ENCODE peak calls at places on chromosomes 1 and 21, in six cellular contexts. One of them, this sample, is unnamed.
A peak's percentile ranks its signal among the peaks of the same experiment; 100 is the strongest.

GRCh38 chr21:29233611-29234540 is 64.8 kb upstream of the BACH1 start:
- DNase-seq in A549: no peak
- DNase-seq in endodermal cell: no peak
- DNase-seq in left ventricle myocardium inferior: no peak
- DNase-seq in mesendoderm: peak; percentile 47
- DNase-seq in cardiac muscle cell: no peak
- DNase-seq in this sample: no peak

GRCh38 chr1:9426291-9426711 is 113.0 kb upstream of the SLC25A33 start:
- DNase-seq in left ventricle myocardium inferior: no peak
- DNase-seq in mesendoderm: no peak
- DNase-seq in A549: no peak
- DNase-seq in cardiac muscle cell: no peak
- DNase-seq in endodermal cell: no peak
- DNase-seq in this sample: peak; percentile 86

GRCh38 chr1:106876384-106876783 is 180.1 kb upstream of the PRMT6 start:
- DNase-seq in left ventricle myocardium inferior: no peak
- DNase-seq in mesendoderm: no peak
- DNase-seq in A549: no peak
- DNase-seq in cardiac muscle cell: peak; percentile 20
- DNase-seq in endodermal cell: no peak
- DNase-seq in this sample: no peak

GRCh38 chr1:228650141-228650540 is 85.1 kb upstream of the RHOU start:
- DNase-seq in mesendoderm: peak; percentile 77
- DNase-seq in left ventricle myocardium inferior: no peak
- DNase-seq in A549: no peak
- DNase-seq in cardiac muscle cell: peak; percentile 30
- DNase-seq in endodermal cell: peak; percentile 90
- DNase-seq in this sample: no peak

GRCh38 chr1:6586404-6586816 is 6.6 kb downstream of the ZBTB48 start:
- DNase-seq in A549: no peak
- DNase-seq in mesendoderm: no peak
- DNase-seq in left ventricle myocardium inferior: no peak
- DNase-seq in endodermal cell: no peak
- DNase-seq in cardiac muscle cell: no peak
- DNase-seq in this sample: no peak

GRCh38 chr1:59186656-59187055 is 110.2 kb upstream of the FGGY start:
- DNase-seq in mesendoderm: peak; percentile 85
- DNase-seq in left ventricle myocardium inferior: no peak
- DNase-seq in A549: no peak
- DNase-seq in endodermal cell: peak; percentile 49
- DNase-seq in cardiac muscle cell: no peak
- DNase-seq in this sample: no peak

GRCh38 chr1:23369335-23370013 is at the start of gene ZNF436:
- DNase-seq in cardiac muscle cell: peak; percentile 96
- DNase-seq in left ventricle myocardium inferior: peak; percentile 90
- DNase-seq in endodermal cell: no peak
- DNase-seq in mesendoderm: peak; percentile 65
- DNase-seq in A549: peak; percentile 25
- DNase-seq in this sample: peak; percentile 34

GRCh38 chr21:32212116-32212515 is 66.7 kb downstream of the MIS18A start:
- DNase-seq in endodermal cell: no peak
- DNase-seq in cardiac muscle cell: no peak
- DNase-seq in mesendoderm: no peak
- DNase-seq in A549: no peak
- DNase-seq in left ventricle myocardium inferior: no peak
- DNase-seq in this sample: no peak

GRCh38 chr1:234943801-234944402 is 184.7 kb downstream of the TOMM20 start:
- DNase-seq in A549: no peak
- DNase-seq in left ventricle myocardium inferior: no peak
- DNase-seq in cardiac muscle cell: no peak
- DNase-seq in endodermal cell: no peak
- DNase-seq in mesendoderm: no peak
- DNase-seq in this sample: no peak

GRCh38 chr1:159924025-159924790 is 1.1 kb downstream of the TAGLN2 start:
- DNase-seq in endodermal cell: peak; percentile 92
- DNase-seq in cardiac muscle cell: no peak
- DNase-seq in left ventricle myocardium inferior: peak; percentile 90
- DNase-seq in mesendoderm: peak; percentile 92
- DNase-seq in A549: peak; percentile 92
- DNase-seq in this sample: peak; percentile 70

GRCh38 chr21:32520885-32521735 is 64.2 kb downstream of the TCP10L start:
- DNase-seq in left ventricle myocardium inferior: peak; percentile 94
- DNase-seq in endodermal cell: no peak
- DNase-seq in A549: peak; percentile 28
- DNase-seq in cardiac muscle cell: no peak
- DNase-seq in mesendoderm: no peak
- DNase-seq in this sample: no peak

GRCh38 chr1:151036356-151036755 is at the start of gene BNIPL:
- DNase-seq in cardiac muscle cell: no peak
- DNase-seq in left ventricle myocardium inferior: no peak
- DNase-seq in mesendoderm: peak; percentile 29
- DNase-seq in endodermal cell: no peak
- DNase-seq in A549: no peak
- DNase-seq in this sample: no peak

GRCh38 chr1:145729196-145729595 is 9.9 kb downstream of the CD160 start:
- DNase-seq in A549: no peak
- DNase-seq in mesendoderm: no peak
- DNase-seq in endodermal cell: no peak
- DNase-seq in left ventricle myocardium inferior: no peak
- DNase-seq in cardiac muscle cell: no peak
- DNase-seq in this sample: no peak

GRCh38 chr1:109730666-109731065 is 10.2 kb downstream of the GSTM3 start:
- DNase-seq in endodermal cell: no peak
- DNase-seq in left ventricle myocardium inferior: no peak
- DNase-seq in A549: no peak
- DNase-seq in mesendoderm: no peak
- DNase-seq in cardiac muscle cell: no peak
- DNase-seq in this sample: no peak

GRCh38 chr1:226639631-226640061 is 91.1 kb downstream of the STUM start:
- DNase-seq in left ventricle myocardium inferior: no peak
- DNase-seq in cardiac muscle cell: no peak
- DNase-seq in A549: no peak
- DNase-seq in mesendoderm: no peak
- DNase-seq in endodermal cell: no peak
- DNase-seq in this sample: no peak

GRCh38 chr1:168504064-168504837 is 39.5 kb downstream of the XCL2 start:
- DNase-seq in endodermal cell: no peak
- DNase-seq in cardiac muscle cell: no peak
- DNase-seq in mesendoderm: no peak
- DNase-seq in left ventricle myocardium inferior: no peak
- DNase-seq in A549: peak; percentile 42
- DNase-seq in this sample: peak; percentile 48

GRCh38 chr1:9466780-9467755 is 72.2 kb upstream of the SLC25A33 start:
- DNase-seq in mesendoderm: no peak
- DNase-seq in A549: peak; percentile 17
- DNase-seq in cardiac muscle cell: no peak
- DNase-seq in endodermal cell: no peak
- DNase-seq in left ventricle myocardium inferior: peak; percentile 26
- DNase-seq in this sample: no peak

GRCh38 chr1:47686731-47687617 is 249.1 kb downstream of the FOXD2 start:
- DNase-seq in mesendoderm: peak; percentile 90
- DNase-seq in left ventricle myocardium inferior: no peak
- DNase-seq in A549: no peak
- DNase-seq in cardiac muscle cell: peak; percentile 50
- DNase-seq in endodermal cell: peak; percentile 74
- DNase-seq in this sample: no peak

GRCh38 chr1:47689894-47690293 is 252.1 kb downstream of the FOXD2 start:
- DNase-seq in cardiac muscle cell: no peak
- DNase-seq in A549: no peak
- DNase-seq in mesendoderm: no peak
- DNase-seq in left ventricle myocardium inferior: no peak
- DNase-seq in endodermal cell: peak; percentile 41
- DNase-seq in this sample: no peak

GRCh38 chr1:47688631-47689296 is 250.9 kb downstream of the FOXD2 start:
- DNase-seq in mesendoderm: no peak
- DNase-seq in endodermal cell: peak; percentile 45
- DNase-seq in A549: no peak
- DNase-seq in cardiac muscle cell: no peak
- DNase-seq in left ventricle myocardium inferior: no peak
- DNase-seq in this sample: no peak

GRCh38 chr1:47687618-47687940 is 249.7 kb downstream of the FOXD2 start:
- DNase-seq in mesendoderm: peak; percentile 57
- DNase-seq in A549: no peak
- DNase-seq in left ventricle myocardium inferior: no peak
- DNase-seq in endodermal cell: peak; percentile 73
- DNase-seq in cardiac muscle cell: no peak
- DNase-seq in this sample: no peak

GRCh38 chr1:47688161-47688560 is 250.3 kb downstream of the FOXD2 start:
- DNase-seq in endodermal cell: peak; percentile 56
- DNase-seq in left ventricle myocardium inferior: no peak
- DNase-seq in mesendoderm: no peak
- DNase-seq in cardiac muscle cell: no peak
- DNase-seq in A549: no peak
- DNase-seq in this sample: no peak
- H3K4me1 ChIP-seq in endodermal cell: peaks cover 16% of the 10 kb centered on the region
- H3K4me1 ChIP-seq in left ventricle myocardium inferior: no peaks in the 10 kb centered on the region
- H3K4me1 ChIP-seq in mesendoderm: peaks cover 14% of the 10 kb centered on the region
- H3K4me1 ChIP-seq in cardiac muscle cell: peaks cover 14% of the 10 kb centered on the region
- H3K4me1 ChIP-seq in A549: peaks cover 4% of the 10 kb centered on the region
- H3K4me1 ChIP-seq in this sample: no peaks in the 10 kb centered on the region

GRCh38 chr1:243495032-243495431 is 239.2 kb downstream of the SDCCAG8 start:
- DNase-seq in mesendoderm: no peak
- DNase-seq in left ventricle myocardium inferior: no peak
- DNase-seq in cardiac muscle cell: no peak
- DNase-seq in endodermal cell: no peak
- DNase-seq in A549: no peak
- DNase-seq in this sample: no peak

GRCh38 chr1:243496173-243496553 is 240.3 kb downstream of the SDCCAG8 start:
- DNase-seq in mesendoderm: no peak
- DNase-seq in A549: no peak
- DNase-seq in endodermal cell: no peak
- DNase-seq in left ventricle myocardium inferior: no peak
- DNase-seq in cardiac muscle cell: no peak
- DNase-seq in this sample: no peak

GRCh38 chr1:243497939-243498681 is 242.3 kb downstream of the SDCCAG8 start:
- DNase-seq in mesendoderm: no peak
- DNase-seq in A549: no peak
- DNase-seq in endodermal cell: no peak
- DNase-seq in left ventricle myocardium inferior: no peak
- DNase-seq in cardiac muscle cell: no peak
- DNase-seq in this sample: no peak

GRCh38 chr1:243495442-243496172 is 239.8 kb downstream of the SDCCAG8 start:
- DNase-seq in cardiac muscle cell: no peak
- DNase-seq in mesendoderm: no peak
- DNase-seq in left ventricle myocardium inferior: no peak
- DNase-seq in A549: no peak
- DNase-seq in endodermal cell: no peak
- DNase-seq in this sample: no peak

GRCh38 chr1:243496806-243497205 is 241.0 kb downstream of the SDCCAG8 start:
- DNase-seq in cardiac muscle cell: no peak
- DNase-seq in left ventricle myocardium inferior: no peak
- DNase-seq in endodermal cell: no peak
- DNase-seq in mesendoderm: no peak
- DNase-seq in A549: no peak
- DNase-seq in this sample: no peak
- H3K27ac ChIP-seq in cardiac muscle cell: no peak overlapping the region
- H3K27ac ChIP-seq in left ventricle myocardium inferior: peak overlapping the region; percentile 74
- H3K27ac ChIP-seq in endodermal cell: peak overlapping the region; percentile 90
- H3K27ac ChIP-seq in mesendoderm: no peak overlapping the region
- H3K27ac ChIP-seq in A549: no peak overlapping the region
- H3K27ac ChIP-seq in this sample: no peak overlapping the region

GRCh38 chr1:193185206-193185605 is 1.2 kb downstream of the B3GALT2 start:
- DNase-seq in left ventricle myocardium inferior: no peak
- DNase-seq in endodermal cell: no peak
- DNase-seq in mesendoderm: no peak
- DNase-seq in cardiac muscle cell: no peak
- DNase-seq in A549: no peak
- DNase-seq in this sample: no peak
- H3K4me3 ChIP-seq in left ventricle myocardium inferior: peak overlapping the region; percentile 65
- H3K4me3 ChIP-seq in endodermal cell: no peak overlapping the region
- H3K4me3 ChIP-seq in mesendoderm: no peak overlapping the region
- H3K4me3 ChIP-seq in cardiac muscle cell: peak overlapping the region; percentile 12
- H3K4me3 ChIP-seq in A549: no peak overlapping the region
- H3K4me3 ChIP-seq in this sample: peak overlapping the region; percentile 84

DNA sequence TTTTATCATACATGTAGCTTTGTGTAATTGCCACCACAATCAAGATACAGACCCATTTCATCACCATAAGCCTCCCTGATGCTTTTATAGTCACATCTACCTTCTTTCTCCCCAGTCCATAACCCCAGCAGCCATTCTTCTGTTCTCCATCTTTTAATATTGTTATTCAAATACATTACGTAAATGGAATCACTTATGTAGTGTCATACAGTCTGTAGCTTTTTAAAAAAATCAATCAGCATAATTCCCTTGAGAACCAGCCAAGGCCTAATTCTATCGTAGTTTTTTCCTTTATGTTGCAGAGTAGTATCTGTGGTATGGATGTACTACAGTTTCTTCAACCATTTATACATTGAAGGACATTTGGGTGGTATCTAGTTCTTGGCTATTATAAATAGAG is 31.6 kb upstream of the WDR26 start:
- DNase-seq in cardiac muscle cell: no peak
- DNase-seq in A549: no peak
- DNase-seq in mesendoderm: no peak
- DNase-seq in left ventricle myocardium inferior: no peak
- DNase-seq in endodermal cell: no peak
- DNase-seq in this sample: no peak
- H3K4me1 ChIP-seq in cardiac muscle cell: no peaks in the 10 kb centered on the region
- H3K4me1 ChIP-seq in A549: no peaks in the 10 kb centered on the region
- H3K4me1 ChIP-seq in mesendoderm: no peaks in the 10 kb centered on the region
- H3K4me1 ChIP-seq in left ventricle myocardium inferior: no peaks in the 10 kb centered on the region
- H3K4me1 ChIP-seq in endodermal cell: no peaks in the 10 kb centered on the region
- H3K4me1 ChIP-seq in this sample: peaks cover 7% of the 10 kb centered on the region

This sample was measured in CD4-positive, CD25-positive, alpha-beta regulatory T cell.